ENCODE peak calls at places on chromosomes 4 and X, in five cellular contexts. One of them, this sample, is unnamed.

GRCh38 chrX:118795528-118795927 is 28.1 kb upstream of the ZCCHC12 start:
- DNase-seq in tibial artery: no peak
- DNase-seq in fibroblast of lung: no peak
- DNase-seq in transverse colon: no peak
- DNase-seq in heart left ventricle: no peak
- DNase-seq in this sample: no peak

GRCh38 chr4:73070072-73070385 is 513 bp upstream of the COX18 start:
- DNase-seq in tibial artery: no peak
- DNase-seq in fibroblast of lung: no peak
- DNase-seq in transverse colon: no peak
- DNase-seq in heart left ventricle: no peak
- DNase-seq in this sample: no peak

GRCh38 chr4:100977746-100978397 is 369.5 kb downstream of the PPP3CA start:
- DNase-seq in tibial artery: no peak
- DNase-seq in fibroblast of lung: no peak
- DNase-seq in transverse colon: no peak
- DNase-seq in heart left ventricle: no peak
- DNase-seq in this sample: peak

GRCh38 chr4:71683309-71683708 is 100.6 kb downstream of the GC start:
- DNase-seq in tibial artery: peak
- DNase-seq in fibroblast of lung: no peak
- DNase-seq in transverse colon: no peak
- DNase-seq in heart left ventricle: no peak
- DNase-seq in this sample: no peak

GRCh38 chrX:120357186-120357585 is 4.7 kb upstream of the ATP1B4 start:
- DNase-seq in tibial artery: no peak
- DNase-seq in fibroblast of lung: no peak
- DNase-seq in transverse colon: no peak
- DNase-seq in heart left ventricle: no peak
- DNase-seq in this sample: no peak

GRCh38 chr4:19580090-19580489 is 671.6 kb upstream of the SLIT2 start:
- DNase-seq in tibial artery: no peak
- DNase-seq in fibroblast of lung: peak
- DNase-seq in transverse colon: no peak
- DNase-seq in heart left ventricle: no peak
- DNase-seq in this sample: no peak

GRCh38 chr4:152032722-152033131 is 271.9 kb upstream of the GATB start:
- DNase-seq in tibial artery: no peak
- DNase-seq in fibroblast of lung: peak
- DNase-seq in transverse colon: no peak
- DNase-seq in heart left ventricle: peak
- DNase-seq in this sample: no peak

GRCh38 chrX:72306085-72306801 is 529 bp upstream of the CITED1 start:
- DNase-seq in tibial artery: no peak
- DNase-seq in fibroblast of lung: no peak
- DNase-seq in transverse colon: no peak
- DNase-seq in heart left ventricle: no peak
- DNase-seq in this sample: no peak

GRCh38 chr4:51999250-51999649 is 20.9 kb downstream of the LRRC66 start:
- DNase-seq in tibial artery: no peak
- DNase-seq in fibroblast of lung: no peak
- DNase-seq in transverse colon: no peak
- DNase-seq in heart left ventricle: no peak
- DNase-seq in this sample: no peak

GRCh38 chrX:31294475-31294874 is 222.6 kb upstream of the FTHL17 start:
- DNase-seq in tibial artery: no peak
- DNase-seq in fibroblast of lung: no peak
- DNase-seq in transverse colon: no peak
- DNase-seq in heart left ventricle: no peak
- DNase-seq in this sample: no peak

GRCh38 chrX:1592128-1592862 is 891 bp downstream of the AKAP17A start:
- DNase-seq in tibial artery: no peak
- DNase-seq in fibroblast of lung: peak
- DNase-seq in transverse colon: peak
- DNase-seq in heart left ventricle: no peak
- DNase-seq in this sample: no peak

GRCh38 chr4:159098482-159099127 is 4.3 kb upstream of the RAPGEF2 start:
- DNase-seq in tibial artery: no peak
- DNase-seq in fibroblast of lung: no peak
- DNase-seq in transverse colon: no peak
- DNase-seq in heart left ventricle: no peak
- DNase-seq in this sample: no peak

GRCh38 chr4:1775731-1776500 is 17.2 kb upstream of the FGFR3 start:
- DNase-seq in tibial artery: no peak
- DNase-seq in fibroblast of lung: no peak
- DNase-seq in transverse colon: no peak
- DNase-seq in heart left ventricle: no peak
- DNase-seq in this sample: no peak

GRCh38 chr4:41120297-41121217 is 93.8 kb downstream of the APBB2 start:
- DNase-seq in tibial artery: peak
- DNase-seq in fibroblast of lung: peak
- DNase-seq in transverse colon: peak
- DNase-seq in heart left ventricle: peak
- DNase-seq in this sample: no peak

GRCh38 chr4:66842401-66842800 is 702.9 kb downstream of the CENPC start:
- DNase-seq in tibial artery: no peak
- DNase-seq in fibroblast of lung: no peak
- DNase-seq in transverse colon: no peak
- DNase-seq in heart left ventricle: no peak
- DNase-seq in this sample: no peak

GRCh38 chr4:72468904-72469502 is 100.0 kb downstream of the ADAMTS3 start:
- DNase-seq in tibial artery: no peak
- DNase-seq in fibroblast of lung: peak
- DNase-seq in transverse colon: no peak
- DNase-seq in heart left ventricle: no peak
- DNase-seq in this sample: no peak

GRCh38 chr4:138178566-138178965 is 63.6 kb downstream of the SLC7A11 start:
- DNase-seq in tibial artery: no peak
- DNase-seq in fibroblast of lung: peak
- DNase-seq in transverse colon: no peak
- DNase-seq in heart left ventricle: no peak
- DNase-seq in this sample: no peak

DNA sequence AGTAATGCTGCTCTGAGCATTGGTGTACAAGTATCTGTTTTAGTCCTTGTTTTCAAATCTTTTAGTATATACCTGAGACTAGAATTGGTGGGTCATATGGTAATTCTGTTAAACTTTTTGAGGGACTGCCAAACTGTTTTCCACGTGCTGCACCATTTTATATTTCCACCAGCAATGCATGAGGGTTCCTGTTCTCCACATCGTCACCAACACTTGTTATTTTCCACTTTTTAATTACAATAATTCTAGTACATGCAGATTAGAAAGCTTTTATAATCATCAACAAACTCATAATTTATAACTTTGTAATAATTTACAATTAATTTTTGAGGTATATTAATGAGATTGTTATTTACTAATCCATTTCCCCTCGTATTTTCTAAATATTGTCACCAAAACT is 79.4 kb downstream of the CEP135 start:
- DNase-seq in tibial artery: no peak
- DNase-seq in fibroblast of lung: no peak
- DNase-seq in transverse colon: no peak
- DNase-seq in heart left ventricle: no peak
- DNase-seq in this sample: no peak
- H3K27ac ChIP-seq in tibial artery: no peak
- H3K27ac ChIP-seq in fibroblast of lung: no peak
- H3K27ac ChIP-seq in transverse colon: no peak
- H3K27ac ChIP-seq in heart left ventricle: no peak
- H3K27ac ChIP-seq in this sample: no peak

DNA sequence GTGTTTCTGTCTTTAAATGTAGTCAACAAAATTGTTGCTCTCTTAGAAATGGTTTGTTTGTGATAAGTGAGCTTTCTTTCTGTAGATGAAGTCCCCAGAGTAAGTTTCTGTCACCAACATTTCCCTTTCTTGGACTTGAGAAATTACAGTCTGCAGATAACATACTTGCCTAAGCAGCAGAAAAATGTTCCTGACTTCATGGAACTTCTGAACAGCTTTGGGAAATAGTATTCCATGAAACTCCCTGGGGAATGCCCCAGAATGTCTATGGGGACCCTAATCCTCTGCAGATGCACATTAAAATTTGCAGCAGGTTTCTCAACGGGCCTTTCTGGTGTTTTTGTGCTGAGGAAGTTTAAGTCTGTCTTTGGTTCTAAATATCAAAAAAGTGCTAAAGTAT is 38.6 kb upstream of the NEIL3 start:
- DNase-seq in tibial artery: no peak
- DNase-seq in fibroblast of lung: no peak
- DNase-seq in transverse colon: no peak
- DNase-seq in heart left ventricle: no peak
- DNase-seq in this sample: peak
- H3K27ac ChIP-seq in tibial artery: no peak
- H3K27ac ChIP-seq in fibroblast of lung: no peak
- H3K27ac ChIP-seq in transverse colon: no peak
- H3K27ac ChIP-seq in heart left ventricle: no peak
- H3K27ac ChIP-seq in this sample: no peak

GRCh38 chr4:15777697-15778096 is 431 bp upstream of the CD38 start:
- DNase-seq in tibial artery: no peak
- DNase-seq in fibroblast of lung: no peak
- DNase-seq in transverse colon: no peak
- DNase-seq in heart left ventricle: no peak
- DNase-seq in this sample: no peak
- H3K27ac ChIP-seq in tibial artery: no peak
- H3K27ac ChIP-seq in fibroblast of lung: no peak
- H3K27ac ChIP-seq in transverse colon: no peak
- H3K27ac ChIP-seq in heart left ventricle: no peak
- H3K27ac ChIP-seq in this sample: no peak

GRCh38 chrX:129682979-129683378 is 28.2 kb upstream of the APLN start:
- DNase-seq in tibial artery: no peak
- DNase-seq in fibroblast of lung: no peak
- DNase-seq in transverse colon: no peak
- DNase-seq in heart left ventricle: no peak
- DNase-seq in this sample: no peak

GRCh38 chrX:129678881-129679195 is 24.1 kb upstream of the APLN start:
- DNase-seq in tibial artery: no peak
- DNase-seq in fibroblast of lung: no peak
- DNase-seq in transverse colon: no peak
- DNase-seq in heart left ventricle: no peak
- DNase-seq in this sample: no peak

GRCh38 chrX:129679856-129680255 is 25.1 kb upstream of the APLN start:
- DNase-seq in tibial artery: no peak
- DNase-seq in fibroblast of lung: no peak
- DNase-seq in transverse colon: no peak
- DNase-seq in heart left ventricle: no peak
- DNase-seq in this sample: no peak

DNA sequence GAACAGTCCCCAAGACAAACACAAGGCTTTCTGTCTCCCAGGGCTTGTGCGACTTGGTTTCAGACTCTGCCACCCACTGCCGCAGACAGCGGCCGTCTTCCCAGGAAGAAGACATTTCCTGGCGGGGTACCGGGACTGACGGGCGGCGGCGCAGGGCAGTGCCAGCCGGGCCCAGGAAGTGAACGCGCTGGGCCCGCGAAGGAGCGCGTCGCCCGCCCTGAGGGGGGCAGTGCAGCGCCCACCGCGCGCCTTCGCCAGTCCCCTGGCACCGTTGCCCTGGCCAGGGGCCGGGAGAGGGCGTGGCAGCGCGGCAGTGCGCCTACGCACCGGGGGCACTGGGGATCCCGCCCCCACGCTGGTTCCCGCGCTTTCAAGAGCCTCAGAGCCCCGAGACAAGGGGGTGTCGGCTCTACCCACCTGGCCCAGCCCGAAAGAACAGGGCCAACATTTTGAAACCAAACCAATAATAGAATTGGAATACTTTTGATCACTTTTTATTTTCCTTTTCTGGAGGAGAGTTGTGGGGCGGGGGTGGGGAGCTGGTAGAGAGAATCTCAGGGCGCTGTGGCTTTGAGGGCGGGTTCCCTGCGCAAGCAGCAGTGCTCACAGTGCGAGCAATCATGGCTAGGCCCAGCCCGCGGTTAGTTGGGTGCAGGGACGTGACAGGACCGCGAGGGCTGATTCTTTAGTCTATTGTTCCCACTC is 23.6 kb upstream of the APLN start:
- DNase-seq in tibial artery: peak
- DNase-seq in fibroblast of lung: peak
- DNase-seq in transverse colon: peak
- DNase-seq in heart left ventricle: peak
- DNase-seq in this sample: peak
- H3K27ac ChIP-seq in tibial artery: peak
- H3K27ac ChIP-seq in fibroblast of lung: no peak
- H3K27ac ChIP-seq in transverse colon: peak
- H3K27ac ChIP-seq in heart left ventricle: peak
- H3K27ac ChIP-seq in this sample: peak

GRCh38 chr4:68410643-68411042 is 36.6 kb upstream of the TMPRSS11E start:
- DNase-seq in tibial artery: no peak
- DNase-seq in fibroblast of lung: no peak
- DNase-seq in transverse colon: no peak
- DNase-seq in heart left ventricle: no peak
- DNase-seq in this sample: no peak

GRCh38 chr4:68410149-68410548 is 37.1 kb upstream of the TMPRSS11E start:
- DNase-seq in tibial artery: no peak
- DNase-seq in fibroblast of lung: no peak
- DNase-seq in transverse colon: no peak
- DNase-seq in heart left ventricle: no peak
- DNase-seq in this sample: no peak

GRCh38 chr4:68406479-68406859 is 40.8 kb upstream of the TMPRSS11E start:
- DNase-seq in tibial artery: no peak
- DNase-seq in fibroblast of lung: no peak
- DNase-seq in transverse colon: no peak
- DNase-seq in heart left ventricle: no peak
- DNase-seq in this sample: no peak

GRCh38 chr4:68404153-68404552 is 43.1 kb upstream of the TMPRSS11E start:
- DNase-seq in tibial artery: no peak
- DNase-seq in fibroblast of lung: no peak
- DNase-seq in transverse colon: no peak
- DNase-seq in heart left ventricle: no peak
- DNase-seq in this sample: no peak

GRCh38 chr4:68407868-68408190 is 39.4 kb upstream of the TMPRSS11E start:
- DNase-seq in tibial artery: no peak
- DNase-seq in fibroblast of lung: no peak
- DNase-seq in transverse colon: no peak
- DNase-seq in heart left ventricle: no peak
- DNase-seq in this sample: no peak
- H3K27ac ChIP-seq in tibial artery: no peak
- H3K27ac ChIP-seq in fibroblast of lung: no peak
- H3K27ac ChIP-seq in transverse colon: no peak
- H3K27ac ChIP-seq in heart left ventricle: no peak
- H3K27ac ChIP-seq in this sample: no peak

GRCh38 chr4:86592553-86593249 is 1.4 kb upstream of the PTPN13 start:
- DNase-seq in tibial artery: no peak
- DNase-seq in fibroblast of lung: no peak
- DNase-seq in transverse colon: no peak
- DNase-seq in heart left ventricle: no peak
- DNase-seq in this sample: no peak
- H3K27ac ChIP-seq in tibial artery: peak
- H3K27ac ChIP-seq in fibroblast of lung: no peak
- H3K27ac ChIP-seq in transverse colon: no peak
- H3K27ac ChIP-seq in heart left ventricle: peak
- H3K27ac ChIP-seq in this sample: no peak

DNA sequence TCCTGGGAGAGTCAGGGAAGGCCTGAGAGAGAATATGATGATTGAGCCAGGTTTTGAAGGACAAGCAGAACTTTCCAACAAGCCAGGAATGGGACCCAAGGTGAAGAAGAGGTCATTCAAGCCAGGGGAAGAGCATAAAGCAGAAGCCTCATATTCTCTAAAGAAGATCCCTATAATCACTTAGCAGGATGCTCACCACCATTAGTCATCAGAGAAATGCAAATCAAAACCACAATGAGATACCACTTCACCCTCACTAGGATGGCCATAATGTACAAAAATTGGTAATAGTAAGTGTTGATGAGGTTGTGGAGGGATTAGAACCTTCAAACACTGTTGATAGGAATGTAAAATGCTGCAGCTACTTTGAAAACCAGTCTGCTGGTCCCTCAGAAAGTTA is 20.5 kb upstream of the SUPT20HL1 start:
- DNase-seq in tibial artery: no peak
- DNase-seq in fibroblast of lung: no peak
- DNase-seq in transverse colon: no peak
- DNase-seq in heart left ventricle: no peak
- DNase-seq in this sample: no peak
- H3K27ac ChIP-seq in tibial artery: no peak
- H3K27ac ChIP-seq in fibroblast of lung: no peak
- H3K27ac ChIP-seq in transverse colon: no peak
- H3K27ac ChIP-seq in heart left ventricle: no peak
- H3K27ac ChIP-seq in this sample: no peak